ENCODE peak calls at places on chromosome 3, in six cellular contexts. V is NCI-H510A treated with DMSO at 0.1 percent for 48 hours, I is GM03348, K is A549, C is immature natural killer cell, H is H1. D is an unnamed sample.

GRCh38 chr3:152183473-152183872 is 85.3 kb upstream of the MBNL1 start:
- DNase-seq in V (peak; percentile 1), I (no peak), K (no peak), C (peak; percentile 41), H (peak; percentile 53), D (peak; percentile 15)

GRCh38 chr3:40363681-40364080 is 23.3 kb upstream of the ENTPD3 start:
- DNase-seq in V (no peak), I (no peak), K (no peak), C (no peak), H (no peak), D (no peak)

GRCh38 chr3:37256447-37256846 is 82.1 kb upstream of the LRRFIP2 start:
- DNase-seq in V (no peak), I (no peak), K (no peak), C (no peak), H (no peak), D (no peak)

GRCh38 chr3:151774910-151775309 is 39.0 kb upstream of the AADAC start:
- DNase-seq in V (no peak), I (no peak), K (no peak), C (no peak), H (no peak), D (no peak)

GRCh38 chr3:5428607-5429516 is 241.4 kb downstream of the EDEM1 start:
- DNase-seq in V (no peak), I (no peak), K (no peak), C (no peak), H (no peak), D (no peak)

GRCh38 chr3:69072928-69073327 is 7.2 kb downstream of the UBA3 start:
- DNase-seq in V (no peak), I (no peak), K (no peak), C (no peak), H (no peak), D (no peak)

GRCh38 chr3:115551091-115551490 is 72.2 kb upstream of the GAP43 start:
- DNase-seq in V (no peak), I (no peak), K (no peak), C (no peak), H (no peak), D (no peak)

GRCh38 chr3:73573204-73573603 is 51.5 kb downstream of the PDZRN3 start:
- DNase-seq in V (no peak), I (no peak), K (no peak), C (no peak), H (no peak), D (no peak)

GRCh38 chr3:46908294-46908985 is 30.9 kb downstream of the PTH1R start:
- DNase-seq in V (no peak), I (peak; percentile 80), K (no peak), C (no peak), H (no peak), D (no peak)

GRCh38 chr3:184317201-184317600 is 2.8 kb downstream of the EIF4G1 start:
- DNase-seq in V (no peak), I (no peak), K (no peak), C (no peak), H (no peak), D (no peak)

GRCh38 chr3:172648736-172649135 is 62.1 kb downstream of the NCEH1 start:
- DNase-seq in V (peak; percentile 21), I (peak; percentile 50), K (no peak), C (no peak), H (no peak), D (no peak)

GRCh38 chr3:77048186-77048585 is 8.3 kb downstream of the ROBO2 start:
- DNase-seq in V (no peak), I (no peak), K (no peak), C (no peak), H (no peak), D (no peak)

GRCh38 chr3:45948409-45948808 is 5.1 kb downstream of the CXCR6 start:
- DNase-seq in V (no peak), I (peak; percentile 89), K (no peak), C (no peak), H (no peak), D (no peak)

GRCh38 chr3:13420817-13421755 is 964 bp upstream of the NUP210 start:
- DNase-seq in V (peak; percentile 29), I (no peak), K (no peak), C (peak; percentile 85), H (peak; percentile 60), D (no peak)

GRCh38 chr3:171239757-171240503 is 213.4 kb upstream of the SLC2A2 start:
- DNase-seq in V (peak; percentile 97), I (no peak), K (no peak), C (no peak), H (no peak), D (no peak)

GRCh38 chr3:31695280-31696008 is 162.7 kb downstream of the STT3B start:
- DNase-seq in V (no peak), I (no peak), K (no peak), C (no peak), H (no peak), D (no peak)

GRCh38 chr3:124467980-124468902 is 262.0 kb upstream of the UMPS start:
- DNase-seq in V (peak; percentile 68), I (peak; percentile 85), K (peak; percentile 65), C (no peak), H (peak; percentile 84), D (no peak)

GRCh38 chr3:69505770-69506407 is 120.0 kb upstream of the FRMD4B start:
- DNase-seq in V (no peak), I (no peak), K (no peak), C (no peak), H (no peak), D (no peak)

GRCh38 chr3:11288786-11289637 is 16.8 kb downstream of the ATG7 start:
- DNase-seq in V (no peak), I (peak; percentile 74), K (peak; percentile 64), C (peak; percentile 34), H (no peak), D (no peak)